ENCODE peak calls at places on chromosome 1, in nine cellular contexts. Z is hepatocyte, U is lung, H is BJ, Y is AG09309, R is GM20000, D is BE2C, T is testis, K is GM06990. O is an unnamed sample.

GRCh38 chr1:150971583-150972416 is 2.8 kb downstream of the CERS2 start:
- DNase-seq in D (no peak), K (no peak), T (no peak), H (no peak), Y (no peak), R (no peak), U (peak; percentile 42), Z (peak; percentile 55), O (no peak)

GRCh38 chr1:165696625-165697100 is 1.7 kb downstream of the ALDH9A1 start:
- DNase-seq in Z (peak; percentile 73), T (peak; percentile 79), H (peak; percentile 74), R (no peak), U (peak; percentile 32), D (no peak), K (no peak), Y (peak; percentile 95), O (peak; percentile 95)

GRCh38 chr1:107413951-107414350 is 273.1 kb downstream of the NTNG1 start:
- DNase-seq in U (no peak), T (no peak), H (no peak), D (no peak), Z (no peak), Y (no peak), R (no peak), K (no peak), O (no peak)

GRCh38 chr1:192491804-192492554 is 83.6 kb upstream of the RGS1 start:
- DNase-seq in U (no peak), D (no peak), Y (no peak), K (no peak), H (no peak), Z (no peak), R (no peak), T (no peak), O (peak; percentile 36)

GRCh38 chr1:107963601-107964396 is 1.2 kb downstream of the VAV3 start:
- DNase-seq in Z (peak; percentile 28), T (peak; percentile 19), K (peak; percentile 80), U (peak; percentile 29), H (no peak), D (no peak), Y (no peak), R (peak; percentile 74), O (peak; percentile 14)

GRCh38 chr1:11719313-11720032 is 16.5 kb upstream of the AGTRAP start:
- DNase-seq in R (peak; percentile 73), U (peak; percentile 83), T (peak; percentile 93), Y (no peak), Z (peak; percentile 83), H (no peak), K (peak; percentile 76), D (peak; percentile 55), O (peak; percentile 76)

GRCh38 chr1:108815566-108815965 is 41.3 kb downstream of the AKNAD1 start:
- DNase-seq in K (no peak), U (no peak), Y (no peak), H (no peak), T (no peak), Z (no peak), D (no peak), R (no peak), O (peak; percentile 15)

GRCh38 chr1:216566809-216567208 is 143.6 kb upstream of the USH2A start:
- DNase-seq in Y (no peak), R (peak; percentile 2), D (peak; percentile 48), Z (peak; percentile 20), T (no peak), H (no peak), K (no peak), U (no peak), O (peak; percentile 47)

GRCh38 chr1:155166373-155167165 is 6.5 kb downstream of the KRTCAP2 start:
- DNase-seq in K (no peak), D (peak; percentile 61), R (no peak), U (no peak), H (no peak), Y (no peak), Z (no peak), T (peak; percentile 50), O (peak; percentile 59)

GRCh38 chr1:237091691-237092090 is 49.7 kb downstream of the RYR2 start:
- DNase-seq in T (no peak), D (no peak), U (no peak), H (no peak), Z (no peak), K (no peak), R (no peak), Y (no peak), O (no peak)

GRCh38 chr1:115067460-115067859 is 21.8 kb downstream of the TSPAN2 start:
- DNase-seq in Y (no peak), U (no peak), H (no peak), K (no peak), Z (no peak), T (no peak), R (no peak), D (no peak), O (no peak)

GRCh38 chr1:219312967-219313366 is 139.3 kb downstream of the LYPLAL1 start:
- DNase-seq in Z (peak; percentile 45), D (no peak), R (no peak), K (no peak), U (no peak), T (no peak), Y (no peak), H (no peak), O (peak; percentile 74)

GRCh38 chr1:182905321-182905720 is 47.6 kb downstream of the SHCBP1L start:
- DNase-seq in Z (no peak), U (no peak), K (no peak), D (no peak), H (no peak), R (no peak), T (no peak), Y (no peak), O (no peak)

GRCh38 chr1:182913401-182913800 is 39.6 kb downstream of the SHCBP1L start:
- DNase-seq in H (no peak), Y (no peak), T (no peak), Z (no peak), D (no peak), U (no peak), R (no peak), K (no peak), O (no peak)

GRCh38 chr1:182909578-182909977 is 43.4 kb downstream of the SHCBP1L start:
- DNase-seq in U (no peak), K (no peak), Z (peak; percentile 30), T (no peak), R (no peak), H (no peak), D (peak; percentile 26), Y (no peak), O (no peak)

DNA sequence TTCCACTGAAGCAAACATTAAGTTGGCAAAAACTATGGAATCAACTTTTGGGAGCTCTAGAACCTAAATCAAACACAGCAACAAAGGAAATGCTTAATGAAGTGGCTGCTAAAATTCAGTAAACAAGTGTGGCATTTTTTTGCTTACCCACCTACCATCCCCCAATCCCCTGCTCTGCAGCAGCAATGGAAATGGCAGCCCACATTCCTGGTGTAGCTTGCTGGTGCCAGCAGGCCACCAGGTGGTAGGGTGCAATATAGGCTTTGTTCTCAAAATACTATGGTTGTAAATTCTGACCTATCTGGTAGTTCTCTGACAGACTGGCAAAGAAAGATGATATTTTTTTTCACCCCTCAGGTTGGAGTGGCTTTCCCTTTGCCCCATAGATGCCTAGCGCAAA is 42.8 kb downstream of the SHCBP1L start:
- DNase-seq in Y (no peak), R (no peak), K (no peak), T (no peak), H (no peak), Z (no peak), U (no peak), D (peak; percentile 14), O (no peak)
- TF ChIP-seq CTCF in Y (no peak), R (no peak), K (no peak), T (no peak), H (no peak), Z (no peak), U (no peak), D (peak; percentile 40), O (no peak)

GRCh38 chr1:20195464-20195780 is 9.1 kb upstream of the PLA2G2C start:
- DNase-seq in R (no peak), K (no peak), T (no peak), Y (no peak), H (no peak), U (no peak), Z (no peak), D (no peak), O (no peak)
- TF ChIP-seq CTCF in R (no peak), K (no peak), T (no peak), Y (no peak), H (no peak), U (no peak), Z (no peak), D (no peak), O (no peak)

GRCh38 chr1:83114136-83114834 is 884.6 kb downstream of the TTLL7 start:
- DNase-seq in U (no peak), Z (no peak), Y (no peak), R (no peak), D (no peak), T (no peak), H (no peak), K (no peak), O (no peak)

GRCh38 chr1:83115785-83116184 is 883.1 kb downstream of the TTLL7 start:
- DNase-seq in T (no peak), K (no peak), Z (no peak), U (no peak), D (no peak), R (no peak), H (no peak), Y (no peak), O (no peak)

GRCh38 chr1:83113686-83114085 is 885.2 kb downstream of the TTLL7 start:
- DNase-seq in H (no peak), R (no peak), K (no peak), D (no peak), Z (no peak), T (no peak), U (no peak), Y (no peak), O (no peak)

GRCh38 chr1:83123019-83123418 is 875.9 kb downstream of the TTLL7 start:
- DNase-seq in T (no peak), U (no peak), Z (no peak), Y (no peak), K (no peak), H (no peak), R (no peak), D (no peak), O (no peak)

GRCh38 chr1:83118472-83118871 is 880.5 kb downstream of the TTLL7 start:
- DNase-seq in Z (no peak), R (no peak), K (no peak), H (no peak), Y (no peak), T (no peak), D (no peak), U (no peak), O (no peak)
- TF ChIP-seq CTCF in Z (no peak), R (no peak), K (no peak), H (no peak), Y (no peak), T (no peak), D (no peak), U (no peak), O (no peak)

DNA sequence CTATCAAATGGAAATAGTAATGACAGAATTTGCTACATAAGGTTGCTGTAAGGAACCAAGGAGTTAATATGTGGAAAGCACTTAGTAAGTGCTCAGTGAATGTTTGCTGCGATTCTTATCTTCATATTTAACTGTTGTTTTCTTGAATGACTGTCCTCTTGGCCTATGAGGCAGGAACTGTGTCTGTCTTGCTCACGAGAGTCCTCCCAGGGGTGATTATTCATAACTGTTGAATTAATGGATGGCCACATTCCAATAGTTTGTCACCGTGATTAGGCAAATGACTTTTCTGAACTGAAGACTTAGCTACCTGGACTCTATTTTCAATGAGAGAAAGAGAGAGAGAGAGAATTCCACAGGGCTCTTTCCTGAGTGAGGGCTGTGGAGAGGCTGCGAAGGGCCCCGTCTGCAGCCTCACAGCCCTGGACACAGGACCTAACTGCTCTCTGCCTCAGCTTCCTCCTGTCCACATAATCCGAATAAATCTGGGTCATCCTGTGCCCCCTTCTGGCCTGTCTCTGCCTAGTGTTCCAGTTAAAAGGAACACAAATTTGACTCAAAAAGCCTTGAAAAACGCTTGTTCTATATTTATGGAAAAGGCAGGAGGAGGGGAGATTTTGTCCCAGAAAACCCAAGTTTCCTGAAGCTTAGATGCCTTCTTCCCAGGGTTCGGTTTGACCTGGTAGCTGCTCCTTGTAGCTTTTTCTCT is 8.5 kb downstream of the EDN2 start:
- DNase-seq in T (no peak), Z (no peak), K (no peak), U (no peak), H (no peak), Y (no peak), D (no peak), R (no peak), O (no peak)
- TF ChIP-seq CTCF in T (no peak), Z (no peak), K (no peak), U (no peak), H (peak; percentile 5), Y (peak; percentile 11), D (no peak), R (no peak), O (peak; percentile 9)

O was measured in fibroblast of pulmonary artery.